ENCODE peak calls at places on chromosomes 1 and 21, in five cellular contexts. One of them, this sample, is unnamed.

GRCh38 chr1:23169727-23170335 is 1.2 kb upstream of the LUZP1 start:
- DNase-seq in GM12864: no peak
- DNase-seq in testis: peak; percentile 70
- DNase-seq in epithelial cell of esophagus: peak; percentile 94
- DNase-seq in pancreas: no peak
- DNase-seq in this sample: no peak

GRCh38 chr1:42756956-42757891 is 9.6 kb downstream of the P3H1 start:
- DNase-seq in testis: no peak
- DNase-seq in pancreas: no peak
- DNase-seq in epithelial cell of esophagus: peak; percentile 72
- DNase-seq in GM12864: no peak
- DNase-seq in this sample: peak; percentile 74

GRCh38 chr1:2459757-2460156 is 16.3 kb upstream of the PLCH2 start:
- DNase-seq in testis: peak; percentile 81
- DNase-seq in pancreas: no peak
- DNase-seq in GM12864: no peak
- DNase-seq in epithelial cell of esophagus: no peak
- DNase-seq in this sample: no peak

GRCh38 chr1:2388004-2388913 is 3.1 kb downstream of the MORN1 start:
- DNase-seq in epithelial cell of esophagus: no peak
- DNase-seq in pancreas: no peak
- DNase-seq in testis: no peak
- DNase-seq in GM12864: no peak
- DNase-seq in this sample: no peak

GRCh38 chr1:51567653-51568052 is 48.6 kb upstream of the EPS15 start:
- DNase-seq in epithelial cell of esophagus: peak; percentile 51
- DNase-seq in testis: no peak
- DNase-seq in GM12864: no peak
- DNase-seq in pancreas: no peak
- DNase-seq in this sample: no peak

GRCh38 chr1:160191756-160192155 is 1.4 kb downstream of the CASQ1 start:
- DNase-seq in testis: no peak
- DNase-seq in GM12864: no peak
- DNase-seq in pancreas: no peak
- DNase-seq in epithelial cell of esophagus: no peak
- DNase-seq in this sample: no peak

GRCh38 chr1:113567427-113567826 is 177.1 kb downstream of the MAGI3 start:
- DNase-seq in GM12864: no peak
- DNase-seq in testis: no peak
- DNase-seq in epithelial cell of esophagus: no peak
- DNase-seq in pancreas: no peak
- DNase-seq in this sample: no peak

GRCh38 chr1:37763791-37764741 is 854 bp downstream of the EPHA10 start:
- DNase-seq in testis: peak; percentile 68
- DNase-seq in pancreas: no peak
- DNase-seq in GM12864: no peak
- DNase-seq in epithelial cell of esophagus: peak; percentile 62
- DNase-seq in this sample: peak; percentile 73

GRCh38 chr21:32163386-32163785 is 115.5 kb downstream of the MIS18A start:
- DNase-seq in testis: no peak
- DNase-seq in pancreas: no peak
- DNase-seq in epithelial cell of esophagus: no peak
- DNase-seq in GM12864: no peak
- DNase-seq in this sample: no peak

GRCh38 chr1:100382657-100383056 is 30.4 kb downstream of the CDC14A start:
- DNase-seq in GM12864: no peak
- DNase-seq in pancreas: no peak
- DNase-seq in epithelial cell of esophagus: no peak
- DNase-seq in testis: no peak
- DNase-seq in this sample: no peak

GRCh38 chr1:87730274-87731222 is 401.9 kb downstream of the LMO4 start:
- DNase-seq in testis: no peak
- DNase-seq in GM12864: no peak
- DNase-seq in pancreas: no peak
- DNase-seq in epithelial cell of esophagus: peak; percentile 29
- DNase-seq in this sample: no peak

GRCh38 chr21:45818904-45819285 is 162.7 kb upstream of the COL6A1 start:
- DNase-seq in pancreas: no peak
- DNase-seq in epithelial cell of esophagus: peak; percentile 15
- DNase-seq in GM12864: peak; percentile 40
- DNase-seq in testis: no peak
- DNase-seq in this sample: no peak

GRCh38 chr1:7940745-7941436 is at the start of gene TNFRSF9:
- DNase-seq in epithelial cell of esophagus: peak; percentile 75
- DNase-seq in GM12864: no peak
- DNase-seq in testis: no peak
- DNase-seq in pancreas: no peak
- DNase-seq in this sample: peak; percentile 76

GRCh38 chr1:188857526-188858087 is 1620.1 kb downstream of the BRINP3 start:
- DNase-seq in epithelial cell of esophagus: no peak
- DNase-seq in GM12864: no peak
- DNase-seq in testis: peak; percentile 38
- DNase-seq in pancreas: no peak
- DNase-seq in this sample: no peak

GRCh38 chr1:3033795-3034100 is 12.5 kb downstream of the ACTRT2 start:
- DNase-seq in GM12864: no peak
- DNase-seq in pancreas: no peak
- DNase-seq in epithelial cell of esophagus: no peak
- DNase-seq in testis: no peak
- DNase-seq in this sample: no peak

GRCh38 chr1:119646521-119647227 is 1.4 kb downstream of the ZNF697 start:
- DNase-seq in testis: no peak
- DNase-seq in epithelial cell of esophagus: peak; percentile 63
- DNase-seq in pancreas: no peak
- DNase-seq in GM12864: no peak
- DNase-seq in this sample: no peak

GRCh38 chr21:25626752-25627151 is 12.3 kb upstream of the JAM2 start:
- DNase-seq in GM12864: no peak
- DNase-seq in pancreas: no peak
- DNase-seq in testis: peak; percentile 50
- DNase-seq in epithelial cell of esophagus: peak; percentile 60
- DNase-seq in this sample: no peak

GRCh38 chr1:44862829-44863406 is 19.9 kb upstream of the PTCH2 start:
- DNase-seq in testis: no peak
- DNase-seq in GM12864: no peak
- DNase-seq in pancreas: no peak
- DNase-seq in epithelial cell of esophagus: peak; percentile 51
- DNase-seq in this sample: no peak

GRCh38 chr1:2208309-2209239 is 14.0 kb upstream of the FAAP20 start:
- DNase-seq in pancreas: peak; percentile 80
- DNase-seq in testis: no peak
- DNase-seq in epithelial cell of esophagus: peak; percentile 85
- DNase-seq in GM12864: no peak
- DNase-seq in this sample: no peak

GRCh38 chr21:25701529-25701928 is 33.2 kb downstream of the ATP5PF start:
- DNase-seq in pancreas: no peak
- DNase-seq in GM12864: no peak
- DNase-seq in epithelial cell of esophagus: no peak
- DNase-seq in testis: no peak
- DNase-seq in this sample: no peak

GRCh38 chr1:160756617-160757206 is 17.7 kb downstream of the SLAMF7 start:
- DNase-seq in pancreas: no peak
- DNase-seq in epithelial cell of esophagus: no peak
- DNase-seq in testis: no peak
- DNase-seq in GM12864: no peak
- DNase-seq in this sample: no peak

GRCh38 chr1:48931571-48932251 is 155.0 kb upstream of the BEND5 start:
- DNase-seq in pancreas: no peak
- DNase-seq in epithelial cell of esophagus: peak; percentile 35
- DNase-seq in testis: no peak
- DNase-seq in GM12864: no peak
- DNase-seq in this sample: no peak

GRCh38 chr21:29091032-29091431 is 17.6 kb upstream of the CCT8 start:
- DNase-seq in testis: no peak
- DNase-seq in epithelial cell of esophagus: peak; percentile 77
- DNase-seq in GM12864: no peak
- DNase-seq in pancreas: no peak
- DNase-seq in this sample: no peak

GRCh38 chr1:9388628-9389184 is 96.0 kb downstream of the SPSB1 start:
- DNase-seq in epithelial cell of esophagus: no peak
- DNase-seq in testis: no peak
- DNase-seq in pancreas: no peak
- DNase-seq in GM12864: no peak
- DNase-seq in this sample: no peak

GRCh38 chr1:61270761-61271411 is 188.5 kb downstream of the NFIA start:
- DNase-seq in testis: no peak
- DNase-seq in epithelial cell of esophagus: peak; percentile 50
- DNase-seq in GM12864: no peak
- DNase-seq in pancreas: no peak
- DNase-seq in this sample: no peak

DNA sequence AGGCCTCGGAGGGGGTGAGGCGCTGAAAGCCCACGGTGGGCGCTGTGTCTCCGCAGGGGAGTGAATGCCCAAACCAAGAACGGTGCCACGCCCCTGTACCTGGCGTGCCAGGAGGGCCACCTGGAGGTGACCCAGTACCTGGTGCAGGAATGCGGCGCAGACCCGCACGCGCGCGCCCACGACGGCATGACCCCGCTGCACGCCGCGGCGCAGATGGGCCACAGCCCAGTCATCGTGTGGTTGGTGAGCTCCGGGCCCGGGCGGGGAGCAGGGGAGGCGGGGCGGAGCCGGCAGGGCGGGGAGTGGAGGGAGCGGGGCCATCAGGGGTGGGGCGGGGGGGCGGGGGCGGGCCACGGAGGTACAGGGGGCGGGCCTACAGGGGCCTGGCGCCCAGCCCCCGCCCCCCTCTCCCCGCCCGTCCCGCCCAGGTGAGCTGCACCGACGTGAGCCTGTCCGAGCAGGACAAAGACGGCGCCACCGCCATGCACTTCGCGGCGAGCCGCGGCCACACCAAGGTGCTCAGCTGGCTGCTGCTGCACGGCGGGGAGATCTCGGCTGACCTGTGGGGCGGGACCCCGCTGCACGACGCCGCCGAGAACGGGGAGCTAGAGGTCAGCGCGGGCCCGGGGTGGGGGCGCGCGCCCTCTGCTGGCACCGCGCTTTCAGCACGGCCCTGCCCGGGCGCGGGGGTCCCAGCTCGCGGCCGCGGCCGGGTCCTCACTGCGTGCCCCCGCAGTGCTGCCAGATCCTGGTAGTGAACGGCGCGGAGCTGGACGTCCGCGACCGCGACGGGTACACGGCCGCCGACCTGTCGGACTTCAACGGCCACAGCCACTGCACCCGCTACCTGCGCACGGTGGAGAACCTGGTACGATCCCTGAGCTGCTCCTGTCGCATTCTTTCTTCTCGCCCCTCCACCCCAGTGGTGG is 15.9 kb downstream of the ESPN start:
- DNase-seq in pancreas: peak; percentile 65
- DNase-seq in GM12864: no peak
- DNase-seq in epithelial cell of esophagus: peak; percentile 81
- DNase-seq in testis: peak; percentile 65
- DNase-seq in this sample: peak; percentile 73
- TF ChIP-seq CTCF in pancreas: no peak
- TF ChIP-seq CTCF in GM12864: peak; percentile 16
- TF ChIP-seq CTCF in epithelial cell of esophagus: no peak
- TF ChIP-seq CTCF in testis: no peak
- TF ChIP-seq CTCF in this sample: peak; percentile 11

GRCh38 chr1:6271554-6271953 is 10.7 kb upstream of the GPR153 start:
- DNase-seq in pancreas: no peak
- DNase-seq in epithelial cell of esophagus: no peak
- DNase-seq in GM12864: no peak
- DNase-seq in testis: no peak
- DNase-seq in this sample: no peak

GRCh38 chr1:6273380-6273891 is 12.5 kb upstream of the GPR153 start:
- DNase-seq in epithelial cell of esophagus: peak; percentile 54
- DNase-seq in testis: no peak
- DNase-seq in GM12864: no peak
- DNase-seq in pancreas: no peak
- DNase-seq in this sample: no peak

GRCh38 chr1:6274102-6274501 is 13.2 kb upstream of the GPR153 start:
- DNase-seq in epithelial cell of esophagus: no peak
- DNase-seq in GM12864: no peak
- DNase-seq in testis: no peak
- DNase-seq in pancreas: no peak
- DNase-seq in this sample: no peak

GRCh38 chr1:6271001-6271400 is 10.1 kb upstream of the GPR153 start:
- DNase-seq in GM12864: no peak
- DNase-seq in testis: no peak
- DNase-seq in epithelial cell of esophagus: no peak
- DNase-seq in pancreas: no peak
- DNase-seq in this sample: no peak

GRCh38 chr1:6272476-6273270 is 11.8 kb upstream of the GPR153 start:
- DNase-seq in GM12864: no peak
- DNase-seq in pancreas: no peak
- DNase-seq in epithelial cell of esophagus: no peak
- DNase-seq in testis: no peak
- DNase-seq in this sample: no peak
- TF ChIP-seq CTCF in GM12864: no peak
- TF ChIP-seq CTCF in pancreas: no peak
- TF ChIP-seq CTCF in epithelial cell of esophagus: peak; percentile 3
- TF ChIP-seq CTCF in testis: no peak
- TF ChIP-seq CTCF in this sample: no peak

GRCh38 chr1:178768423-178768822 is 43.4 kb downstream of the RALGPS2 start:
- DNase-seq in pancreas: no peak
- DNase-seq in testis: no peak
- DNase-seq in epithelial cell of esophagus: peak; percentile 36
- DNase-seq in GM12864: peak; percentile 7
- DNase-seq in this sample: peak; percentile 46
- TF ChIP-seq CTCF in pancreas: no peak
- TF ChIP-seq CTCF in testis: peak; percentile 57
- TF ChIP-seq CTCF in epithelial cell of esophagus: peak; percentile 54
- TF ChIP-seq CTCF in GM12864: peak; percentile 88
- TF ChIP-seq CTCF in this sample: peak; percentile 80

GRCh38 chr21:44011123-44011773 is 861 bp upstream of the TRAPPC10 start:
- DNase-seq in GM12864: no peak
- DNase-seq in epithelial cell of esophagus: no peak
- DNase-seq in pancreas: no peak
- DNase-seq in testis: peak; percentile 41
- DNase-seq in this sample: no peak

GRCh38 chr21:44013380-44014088 is 1.4 kb downstream of the TRAPPC10 start:
- DNase-seq in testis: no peak
- DNase-seq in pancreas: no peak
- DNase-seq in epithelial cell of esophagus: peak; percentile 25
- DNase-seq in GM12864: no peak
- DNase-seq in this sample: peak; percentile 48

GRCh38 chr21:44010429-44010828 is 1.7 kb upstream of the TRAPPC10 start:
- DNase-seq in testis: no peak
- DNase-seq in pancreas: no peak
- DNase-seq in epithelial cell of esophagus: no peak
- DNase-seq in GM12864: no peak
- DNase-seq in this sample: no peak

GRCh38 chr21:44011774-44012473 is at the start of gene TRAPPC10:
- DNase-seq in pancreas: peak; percentile 77
- DNase-seq in testis: peak; percentile 86
- DNase-seq in GM12864: no peak
- DNase-seq in epithelial cell of esophagus: peak; percentile 90
- DNase-seq in this sample: peak; percentile 90

GRCh38 chr21:44012474-44013379 is 618 bp downstream of the TRAPPC10 start:
- DNase-seq in pancreas: peak; percentile 43
- DNase-seq in testis: peak; percentile 77
- DNase-seq in GM12864: no peak
- DNase-seq in epithelial cell of esophagus: peak; percentile 37
- DNase-seq in this sample: peak; percentile 91
- TF ChIP-seq CTCF in pancreas: no peak
- TF ChIP-seq CTCF in testis: peak; percentile 7
- TF ChIP-seq CTCF in GM12864: peak; percentile 51
- TF ChIP-seq CTCF in epithelial cell of esophagus: no peak
- TF ChIP-seq CTCF in this sample: peak; percentile 78

GRCh38 chr1:116817582-116818064 is 63.4 kb downstream of the CD2 start:
- DNase-seq in GM12864: peak; percentile 39
- DNase-seq in testis: peak; percentile 56
- DNase-seq in epithelial cell of esophagus: peak; percentile 77
- DNase-seq in pancreas: peak; percentile 33
- DNase-seq in this sample: peak; percentile 76
- TF ChIP-seq CTCF in GM12864: peak; percentile 77
- TF ChIP-seq CTCF in testis: peak; percentile 40
- TF ChIP-seq CTCF in epithelial cell of esophagus: peak; percentile 72
- TF ChIP-seq CTCF in pancreas: no peak
- TF ChIP-seq CTCF in this sample: peak; percentile 63